ENCODE peak calls at places on chromosomes 5 and 9, in eight cellular contexts. C, A, I, V, M, W, Q and G are unnamed samples.

GRCh38 chr5:30385754-30386153 is 807.7 kb upstream of the CDH6 start:
- DNase-seq in C (no peak), A (no peak), I (no peak), V (no peak), M (no peak), W (no peak), Q (no peak), G (no peak)

GRCh38 chr9:114803459-114803858 is 2.4 kb downstream of the TNFSF15 start:
- DNase-seq in C (no peak), A (no peak), I (peak), V (no peak), M (peak), W (no peak), Q (no peak), G (no peak)

GRCh38 chr5:2169862-2170820 is 287.4 kb upstream of the IRX4 start:
- DNase-seq in C (no peak), A (no peak), I (no peak), V (no peak), M (no peak), W (peak), Q (no peak), G (peak)

GRCh38 chr5:137376127-137376526 is 123.0 kb downstream of the SPOCK1 start:
- DNase-seq in C (no peak), A (no peak), I (peak), V (no peak), M (peak), W (no peak), Q (no peak), G (no peak)

GRCh38 chr9:13447551-13448422 is 168.3 kb upstream of the MPDZ start:
- DNase-seq in C (no peak), A (no peak), I (no peak), V (no peak), M (no peak), W (no peak), Q (no peak), G (no peak)

GRCh38 chr5:78679905-78680304 is 31.3 kb upstream of the LHFPL2 start:
- DNase-seq in C (no peak), A (no peak), I (no peak), V (no peak), M (no peak), W (no peak), Q (no peak), G (no peak)

GRCh38 chr9:98410185-98410697 is 154.8 kb upstream of the TBC1D2 start:
- DNase-seq in C (no peak), A (no peak), I (peak), V (no peak), M (peak), W (no peak), Q (no peak), G (no peak)

GRCh38 chr5:154479944-154480750 is 2.1 kb upstream of the HAND1 start:
- DNase-seq in C (no peak), A (peak), I (no peak), V (no peak), M (no peak), W (peak), Q (no peak), G (no peak)

GRCh38 chr9:134433909-134434895 is 107.9 kb downstream of the RXRA start:
- DNase-seq in C (no peak), A (peak), I (no peak), V (no peak), M (no peak), W (no peak), Q (no peak), G (no peak)

GRCh38 chr5:93162201-93162654 is 418.8 kb downstream of the NR2F1-AS1 start:
- DNase-seq in C (no peak), A (no peak), I (no peak), V (no peak), M (no peak), W (no peak), Q (no peak), G (no peak)

GRCh38 chr9:115262477-115262876 is 144.5 kb upstream of the TNC start:
- DNase-seq in C (no peak), A (peak), I (peak), V (no peak), M (peak), W (no peak), Q (no peak), G (no peak)

GRCh38 chr9:112655633-112656032 is 62.3 kb downstream of the INIP start:
- DNase-seq in C (no peak), A (no peak), I (no peak), V (no peak), M (no peak), W (no peak), Q (no peak), G (no peak)

GRCh38 chr9:79745752-79746336 is 174.1 kb downstream of the TLE4 start:
- DNase-seq in C (no peak), A (no peak), I (no peak), V (no peak), M (no peak), W (no peak), Q (no peak), G (no peak)

GRCh38 chr5:78320461-78320860 is 26.0 kb upstream of the AP3B1 start:
- DNase-seq in C (no peak), A (no peak), I (no peak), V (no peak), M (no peak), W (no peak), Q (no peak), G (no peak)

GRCh38 chr5:675111-675875 is 17.9 kb downstream of the TPPP start:
- DNase-seq in C (no peak), A (peak), I (peak), V (no peak), M (peak), W (peak), Q (no peak), G (peak)

GRCh38 chr5:139543423-139543991 is 17.6 kb upstream of the UBE2D2 start:
- DNase-seq in C (peak), A (peak), I (peak), V (peak), M (peak), W (no peak), Q (peak), G (peak)

GRCh38 chr5:37005946-37006540 is 129.5 kb downstream of the NIPBL start:
- DNase-seq in C (no peak), A (no peak), I (no peak), V (no peak), M (no peak), W (no peak), Q (no peak), G (no peak)

GRCh38 chr9:91603940-91604339 is 180.3 kb upstream of the NFIL3 start:
- DNase-seq in C (no peak), A (no peak), I (no peak), V (no peak), M (no peak), W (no peak), Q (no peak), G (no peak)

GRCh38 chr5:83470920-83471404 is 582 bp upstream of the VCAN start:
- DNase-seq in C (no peak), A (no peak), I (no peak), V (no peak), M (no peak), W (no peak), Q (no peak), G (no peak)

GRCh38 chr5:1801061-1801953 is at the start of gene NDUFS6:
- DNase-seq in C (peak), A (peak), I (peak), V (peak), M (peak), W (peak), Q (peak), G (peak)

GRCh38 chr5:175752826-175753535 is 95.1 kb downstream of the HRH2 start:
- DNase-seq in C (no peak), A (no peak), I (no peak), V (no peak), M (no peak), W (no peak), Q (no peak), G (no peak)

GRCh38 chr5:153256-153655 is 38.0 kb upstream of the LRRC14B start:
- DNase-seq in C (no peak), A (no peak), I (no peak), V (no peak), M (no peak), W (peak), Q (no peak), G (peak)

GRCh38 chr9:101365181-101365580 is 19.6 kb downstream of the BAAT start:
- DNase-seq in C (no peak), A (no peak), I (no peak), V (no peak), M (no peak), W (no peak), Q (no peak), G (no peak)

GRCh38 chr5:38753776-38754175 is 92.0 kb upstream of the OSMR start:
- DNase-seq in C (no peak), A (no peak), I (no peak), V (no peak), M (no peak), W (no peak), Q (no peak), G (no peak)

GRCh38 chr5:105131045-105131444 is 1568.5 kb upstream of the NUDT12 start:
- DNase-seq in C (no peak), A (no peak), I (no peak), V (no peak), M (no peak), W (no peak), Q (no peak), G (no peak)

GRCh38 chr9:77877976-77878375 is 153.6 kb downstream of the GNAQ start:
- DNase-seq in C (no peak), A (no peak), I (no peak), V (no peak), M (no peak), W (no peak), Q (no peak), G (no peak)

GRCh38 chr5:65262094-65262493 is 219.6 kb downstream of the ADAMTS6 start:
- DNase-seq in C (no peak), A (no peak), I (peak), V (no peak), M (peak), W (no peak), Q (no peak), G (no peak)

GRCh38 chr5:172707285-172708182 is 63.5 kb downstream of the DUSP1 start:
- DNase-seq in C (peak), A (peak), I (no peak), V (no peak), M (no peak), W (no peak), Q (no peak), G (peak)

GRCh38 chr5:97801497-97801896 is 618.5 kb upstream of the RIOK2 start:
- DNase-seq in C (no peak), A (no peak), I (no peak), V (no peak), M (no peak), W (no peak), Q (no peak), G (no peak)

GRCh38 chr9:115456515-115456914 is 338.6 kb upstream of the TNC start:
- DNase-seq in C (no peak), A (no peak), I (no peak), V (no peak), M (no peak), W (no peak), Q (no peak), G (no peak)

GRCh38 chr9:124118894-124119293 is 107.3 kb downstream of the LHX2 start:
- DNase-seq in C (no peak), A (no peak), I (no peak), V (no peak), M (no peak), W (no peak), Q (no peak), G (no peak)

GRCh38 chr9:19967567-19968459 is 179.0 kb upstream of the SLC24A2 start:
- DNase-seq in C (no peak), A (no peak), I (no peak), V (no peak), M (no peak), W (no peak), Q (no peak), G (no peak)

GRCh38 chr5:54959673-54960418 is 25.5 kb downstream of the ESM1 start:
- DNase-seq in C (no peak), A (no peak), I (no peak), V (no peak), M (no peak), W (no peak), Q (no peak), G (no peak)

GRCh38 chr5:375921-376871 is 54.7 kb downstream of the AHRR start:
- DNase-seq in C (no peak), A (no peak), I (no peak), V (no peak), M (peak), W (peak), Q (no peak), G (peak)

GRCh38 chr5:109685916-109686315 is 3.8 kb upstream of the MAN2A1 start:
- DNase-seq in C (no peak), A (no peak), I (no peak), V (no peak), M (no peak), W (no peak), Q (no peak), G (no peak)

GRCh38 chr5:106174903-106175302 is 1495.8 kb downstream of the EFNA5 start:
- DNase-seq in C (no peak), A (no peak), I (no peak), V (no peak), M (no peak), W (no peak), Q (no peak), G (no peak)

GRCh38 chr5:160565376-160565775 is 143.7 kb downstream of the PTTG1 start:
- DNase-seq in C (no peak), A (no peak), I (no peak), V (no peak), M (no peak), W (no peak), Q (no peak), G (no peak)

GRCh38 chr5:29769474-29769873 is 1424.0 kb upstream of the CDH6 start:
- DNase-seq in C (no peak), A (no peak), I (no peak), V (no peak), M (no peak), W (no peak), Q (no peak), G (no peak)

GRCh38 chr5:136174021-136174659 is 18.8 kb downstream of the SMIM32 start:
- DNase-seq in C (no peak), A (no peak), I (no peak), V (no peak), M (no peak), W (no peak), Q (no peak), G (no peak)